ENCODE peak calls at places on chromosomes 16 and 17, in ten cellular contexts. E, Z, N, V, A, J, L, Q, C and S are unnamed samples.

GRCh38 chr17:83054518-83055125 is 24.8 kb upstream of the METRNL start:
- DNase-seq in E (no peak), Z (no peak), N (peak), V (no peak), A (peak), J (no peak), L (no peak), Q (no peak), C (no peak), S (no peak)

GRCh38 chr17:46167826-46168569 is 25.2 kb downstream of the KANSL1 start:
- DNase-seq in E (no peak), Z (no peak), N (no peak), V (peak), A (no peak), J (peak), L (no peak), Q (peak), C (peak), S (no peak)

GRCh38 chr17:50488880-50489279 is 10.2 kb downstream of the RSAD1 start:
- DNase-seq in E (no peak), Z (no peak), N (no peak), V (no peak), A (no peak), J (no peak), L (no peak), Q (no peak), C (no peak), S (no peak)

GRCh38 chr16:67431077-67431804 is at the start of gene HSD11B2:
- DNase-seq in E (peak), Z (peak), N (peak), V (no peak), A (peak), J (peak), L (peak), Q (no peak), C (peak), S (peak)

GRCh38 chr16:66572356-66572755 is 6.1 kb downstream of the CMTM1 start:
- DNase-seq in E (no peak), Z (no peak), N (no peak), V (no peak), A (no peak), J (no peak), L (no peak), Q (no peak), C (no peak), S (no peak)

GRCh38 chr16:48158296-48158695 is 2.5 kb upstream of the ABCC12 start:
- DNase-seq in E (peak), Z (no peak), N (no peak), V (peak), A (no peak), J (peak), L (no peak), Q (peak), C (peak), S (peak)

GRCh38 chr16:30354423-30355143 is 525 bp downstream of the CD2BP2 start:
- DNase-seq in E (no peak), Z (no peak), N (peak), V (no peak), A (no peak), J (no peak), L (peak), Q (no peak), C (no peak), S (no peak)

GRCh38 chr16:4452674-4453073 is 21.8 kb downstream of the NMRAL1 start:
- DNase-seq in E (no peak), Z (no peak), N (no peak), V (no peak), A (no peak), J (no peak), L (no peak), Q (no peak), C (no peak), S (no peak)

GRCh38 chr16:88065747-88066142 is 114.5 kb downstream of the BANP start:
- DNase-seq in E (no peak), Z (no peak), N (no peak), V (no peak), A (no peak), J (no peak), L (no peak), Q (no peak), C (no peak), S (no peak)

GRCh38 chr17:45131616-45132301 is 556 bp downstream of the PLCD3 start:
- DNase-seq in E (no peak), Z (peak), N (peak), V (no peak), A (peak), J (no peak), L (peak), Q (no peak), C (no peak), S (peak)

GRCh38 chr16:85998178-85998867 is 99.4 kb downstream of the IRF8 start:
- DNase-seq in E (no peak), Z (no peak), N (no peak), V (no peak), A (peak), J (no peak), L (no peak), Q (no peak), C (no peak), S (no peak)

GRCh38 chr16:88471575-88471974 is 18.5 kb downstream of the ZFPM1 start:
- DNase-seq in E (peak), Z (no peak), N (no peak), V (no peak), A (no peak), J (no peak), L (no peak), Q (no peak), C (no peak), S (no peak)

GRCh38 chr17:65037157-65037556 is 19.4 kb downstream of the GNA13 start:
- DNase-seq in E (no peak), Z (no peak), N (no peak), V (no peak), A (no peak), J (no peak), L (no peak), Q (no peak), C (no peak), S (no peak)

GRCh38 chr17:65039349-65039988 is 17.1 kb downstream of the GNA13 start:
- DNase-seq in E (peak), Z (no peak), N (no peak), V (no peak), A (no peak), J (peak), L (no peak), Q (no peak), C (no peak), S (peak)

GRCh38 chr17:65035191-65035590 is 21.3 kb downstream of the GNA13 start:
- DNase-seq in E (no peak), Z (no peak), N (no peak), V (no peak), A (no peak), J (no peak), L (no peak), Q (no peak), C (no peak), S (no peak)

GRCh38 chr17:65030618-65031017 is 25.9 kb downstream of the GNA13 start:
- DNase-seq in E (no peak), Z (no peak), N (no peak), V (no peak), A (no peak), J (no peak), L (no peak), Q (no peak), C (no peak), S (no peak)

DNA sequence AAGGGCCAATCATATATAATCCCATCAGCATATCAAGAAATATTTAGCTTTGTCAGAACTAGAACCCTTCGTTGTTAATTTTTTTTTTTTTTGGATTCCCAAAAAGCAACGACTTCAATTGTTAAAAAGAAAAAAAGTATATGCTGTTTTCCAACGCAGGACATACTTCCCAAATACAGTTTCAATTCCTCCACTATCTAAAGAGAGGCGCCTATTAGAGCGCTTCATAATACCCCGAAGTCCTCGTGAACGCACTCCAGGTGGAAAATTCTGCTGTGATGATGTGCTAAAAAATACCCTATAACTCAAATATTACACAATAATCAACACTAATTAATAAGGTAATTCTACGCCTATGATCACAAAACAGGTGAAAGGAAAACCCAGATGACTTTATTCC is 20.8 kb downstream of the GNA13 start:
- DNase-seq in E (no peak), Z (no peak), N (no peak), V (no peak), A (no peak), J (no peak), L (no peak), Q (no peak), C (no peak), S (no peak)
- TF ChIP-seq CTCF in E (no peak), Z (no peak), N (no peak), V (no peak), A (no peak), J (no peak), L (no peak), Q (no peak), C (no peak), S (no peak)

GRCh38 chr17:7582401-7583252 is 1.0 kb upstream of the MPDU1 start:
- DNase-seq in E (no peak), Z (no peak), N (no peak), V (no peak), A (peak), J (no peak), L (no peak), Q (no peak), C (no peak), S (no peak)
- TF ChIP-seq CTCF in E (no peak), Z (no peak), N (no peak), V (no peak), A (peak), J (no peak), L (no peak), Q (no peak), C (no peak), S (no peak)

GRCh38 chr17:37322106-37322505 is 53.7 kb upstream of the C17orf78 start:
- DNase-seq in E (no peak), Z (no peak), N (no peak), V (no peak), A (no peak), J (no peak), L (no peak), Q (no peak), C (no peak), S (no peak)
- TF ChIP-seq CTCF in E (no peak), Z (no peak), N (no peak), V (no peak), A (no peak), J (no peak), L (no peak), Q (no peak), C (no peak), S (no peak)

DNA sequence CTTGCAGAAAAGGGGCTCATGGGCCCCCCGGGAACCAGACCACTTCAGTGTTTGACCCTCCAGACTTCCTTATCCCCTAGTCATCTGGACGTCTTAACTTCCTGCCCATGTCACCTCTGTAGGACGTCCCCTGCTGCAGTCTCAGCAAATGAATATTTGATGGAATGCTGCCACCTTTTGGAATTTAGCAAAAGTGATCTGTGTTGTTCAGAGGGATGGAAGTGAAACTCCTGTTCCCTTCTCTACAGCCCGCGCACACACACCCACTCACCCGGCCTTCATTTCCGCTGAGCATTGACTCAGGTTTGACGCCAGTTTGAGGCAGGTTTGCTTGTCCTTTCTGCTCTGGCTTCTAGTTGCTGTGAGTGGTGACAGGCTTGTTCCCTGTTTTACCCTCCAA is 507.2 kb upstream of the EEF2KMT start:
- DNase-seq in E (no peak), Z (no peak), N (peak), V (no peak), A (no peak), J (no peak), L (no peak), Q (no peak), C (no peak), S (peak)
- TF ChIP-seq CTCF in E (no peak), Z (no peak), N (peak), V (no peak), A (peak), J (no peak), L (no peak), Q (no peak), C (peak), S (no peak)